ENCODE peak calls at places on chromosomes 2 and 18, in four cellular contexts. L, R, G and J are unnamed samples.

GRCh38 chr2:98771771-98772521 is 41.0 kb upstream of the MGAT4A start:
- DNase-seq in R (no peak), L (no peak), G (no peak), J (no peak)

GRCh38 chr2:146004470-146004869 is 1484.6 kb upstream of the ZEB2 start:
- DNase-seq in G (no peak), L (no peak), R (no peak), J (no peak)

GRCh38 chr18:45687617-45688016 is 36.4 kb upstream of the SLC14A1 start:
- DNase-seq in L (no peak), R (no peak), G (no peak), J (no peak)

GRCh38 chr2:190382851-190383250 is 25.3 kb upstream of the MFSD6 start:
- DNase-seq in L (no peak), G (no peak), R (no peak), J (no peak)

GRCh38 chr2:230932556-230933511 is 7.8 kb upstream of the GPR55 start:
- DNase-seq in G (peak; percentile 31), R (peak; percentile 67), L (peak; percentile 63), J (peak; percentile 33)

GRCh38 chr2:142756430-142756829 is 121.0 kb upstream of the KYNU start:
- DNase-seq in G (no peak), R (no peak), L (no peak), J (no peak)

GRCh38 chr2:224284134-224284946 is 117.6 kb downstream of the FAM124B start:
- DNase-seq in L (no peak), R (no peak), G (no peak), J (no peak)

GRCh38 chr2:32947484-32948143 is 861 bp downstream of the LTBP1 start:
- DNase-seq in L (peak; percentile 78), R (peak; percentile 47), G (peak; percentile 17), J (peak; percentile 37)

GRCh38 chr2:55364189-55365055 is 55.2 kb downstream of the CCDC88A start:
- DNase-seq in L (peak; percentile 69), G (peak; percentile 69), R (no peak), J (peak; percentile 38)

GRCh38 chr18:51054764-51055163 is 24.8 kb downstream of the SMAD4 start:
- DNase-seq in R (no peak), L (no peak), G (no peak), J (no peak)

GRCh38 chr18:44898536-44898935 is 217.8 kb downstream of the SETBP1 start:
- DNase-seq in R (no peak), L (no peak), G (no peak), J (no peak)

GRCh38 chr18:23871410-23871809 is 143.1 kb upstream of the TTC39C start:
- DNase-seq in L (no peak), R (peak; percentile 43), G (no peak), J (no peak)

GRCh38 chr2:233544079-233544690 is 22.4 kb downstream of the USP40 start:
- DNase-seq in G (no peak), R (no peak), L (no peak), J (no peak)

GRCh38 chr18:28905509-28905908 is 728.6 kb upstream of the CDH2 start:
- DNase-seq in R (no peak), L (no peak), G (no peak), J (no peak)

GRCh38 chr2:34307636-34308035 is 708.5 kb upstream of the FAM98A start:
- DNase-seq in R (no peak), L (no peak), G (no peak), J (no peak)

GRCh38 chr2:161418275-161418714 is 2.2 kb downstream of the TBR1 start:
- DNase-seq in G (no peak), L (no peak), R (no peak), J (no peak)

GRCh38 chr2:99421469-99421868 is 68.3 kb downstream of the REV1 start:
- DNase-seq in R (no peak), L (no peak), G (no peak), J (no peak)

GRCh38 chr2:7429733-7430132 is 512.5 kb downstream of the RNF144A start:
- DNase-seq in G (no peak), L (no peak), R (no peak), J (no peak)

GRCh38 chr2:84939426-84940087 is 31.4 kb upstream of the KCMF1 start:
- DNase-seq in G (no peak), L (no peak), R (no peak), J (no peak)

GRCh38 chr2:9269695-9270365 is 63.2 kb downstream of the ASAP2 start:
- DNase-seq in L (no peak), R (no peak), G (no peak), J (no peak)

GRCh38 chr2:133605031-133605773 is 36.9 kb upstream of the NCKAP5 start:
- DNase-seq in R (no peak), L (no peak), G (no peak), J (no peak)

GRCh38 chr2:234535359-234535758 is 38.5 kb upstream of the ARL4C start:
- DNase-seq in G (no peak), R (no peak), L (no peak), J (no peak)

GRCh38 chr2:176562359-176563043 is 293.3 kb downstream of the MTX2 start:
- DNase-seq in L (no peak), R (no peak), G (no peak), J (no peak)

GRCh38 chr2:221377061-221377460 is 195.0 kb downstream of the EPHA4 start:
- DNase-seq in L (no peak), G (no peak), R (no peak), J (no peak)

GRCh38 chr18:63971320-63972071 is 1.6 kb downstream of the SERPINB8 start:
- DNase-seq in R (no peak), L (no peak), G (no peak), J (no peak)

GRCh38 chr18:79344208-79344581 is 51.5 kb upstream of the NFATC1 start:
- DNase-seq in G (no peak), R (no peak), L (no peak), J (no peak)

GRCh38 chr2:74225698-74226459 is 27.5 kb downstream of the MTHFD2 start:
- DNase-seq in R (peak; percentile 33), G (no peak), L (no peak), J (no peak)

GRCh38 chr2:48423376-48423775 is 106.6 kb upstream of the STON1 start:
- DNase-seq in L (no peak), G (no peak), R (no peak), J (no peak)

GRCh38 chr18:8696749-8697211 is 8.6 kb upstream of the MTCL1 start:
- DNase-seq in L (peak; percentile 85), G (peak; percentile 77), R (peak; percentile 79), J (peak; percentile 76)

GRCh38 chr2:204791230-204791629 is 246.0 kb downstream of the PARD3B start:
- DNase-seq in R (no peak), G (no peak), L (no peak), J (no peak)

GRCh38 chr2:138956116-138956515 is 175.9 kb upstream of the NXPH2 start:
- DNase-seq in R (no peak), L (no peak), G (no peak), J (no peak)

GRCh38 chr2:66717491-66717890 is 282.6 kb downstream of the MEIS1 start:
- DNase-seq in L (no peak), G (no peak), R (no peak), J (no peak)

GRCh38 chr2:86622409-86622877 is 1.2 kb downstream of the RNF103 start:
- DNase-seq in L (peak; percentile 74), G (peak; percentile 31), R (no peak), J (peak; percentile 38)

GRCh38 chr18:2826581-2826980 is 20.2 kb upstream of the EMILIN2 start:
- DNase-seq in L (no peak), G (peak; percentile 56), R (peak; percentile 14), J (peak; percentile 58)

GRCh38 chr2:236162804-236163482 is 5.2 kb downstream of the GBX2 start:
- DNase-seq in G (no peak), R (no peak), L (no peak), J (no peak)

GRCh38 chr2:236165491-236166156 is 2.6 kb downstream of the GBX2 start:
- DNase-seq in G (no peak), L (no peak), R (no peak), J (no peak)

GRCh38 chr2:236164983-236165301 is 3.2 kb downstream of the GBX2 start:
- DNase-seq in G (no peak), R (no peak), L (no peak), J (no peak)

GRCh38 chr2:236163483-236164200 is 4.5 kb downstream of the GBX2 start:
- DNase-seq in L (no peak), G (no peak), R (no peak), J (no peak)

GRCh38 chr2:236164201-236164982 is 3.8 kb downstream of the GBX2 start:
- DNase-seq in L (no peak), R (no peak), G (no peak), J (no peak)
- H3K4me3 ChIP-seq in L (peak overlapping the region; percentile 51), R (peak overlapping the region; percentile 60), G (peak overlapping the region; percentile 2), J (no peak overlapping the region)

GRCh38 chr2:81645750-81646301 is 1341.3 kb upstream of the LRRTM1 start:
- DNase-seq in L (no peak), G (no peak), R (no peak), J (no peak)
- H3K9me3 ChIP-seq in L (no peaks in the 10 kb centered on the region), G (no peaks in the 10 kb centered on the region), R (no peaks in the 10 kb centered on the region), J (no peaks in the 10 kb centered on the region)

GRCh38 chr2:3142210-3142609 is 235.4 kb downstream of the EIPR1 start:
- DNase-seq in L (no peak), R (no peak), G (no peak), J (no peak)
- H3K4me3 ChIP-seq in L (no peak overlapping the region), R (no peak overlapping the region), G (no peak overlapping the region), J (no peak overlapping the region)

DNA sequence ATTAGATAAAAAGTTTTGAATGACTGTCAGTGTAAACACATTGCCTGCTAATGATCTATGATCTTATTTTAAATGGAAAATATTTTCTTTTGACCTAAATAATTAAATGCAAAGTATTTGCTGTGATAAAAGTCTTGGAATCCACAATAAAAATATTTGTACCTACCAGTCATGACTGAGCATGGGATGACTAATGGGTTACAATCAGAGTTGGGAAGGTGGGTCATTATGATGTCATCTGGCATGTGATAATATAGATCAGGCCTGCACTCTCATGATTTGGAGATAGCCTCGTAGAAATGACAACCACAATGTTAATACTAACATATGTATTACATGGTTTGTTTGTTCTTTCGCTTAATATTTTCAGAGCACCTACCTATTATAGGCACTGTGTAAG is 848.8 kb upstream of the KLHL29 start:
- DNase-seq in R (no peak), G (no peak), L (no peak), J (no peak)
- H3K9me3 ChIP-seq in R (no peaks in the 10 kb centered on the region), G (no peaks in the 10 kb centered on the region), L (no peaks in the 10 kb centered on the region), J (no peaks in the 10 kb centered on the region)

GRCh38 chr2:216692636-216693413 is 2.5 kb downstream of the IGFBP5 start:
- DNase-seq in L (peak; percentile 97), R (peak; percentile 88), G (peak; percentile 90), J (peak; percentile 95)
- H3K4me3 ChIP-seq in L (peak overlapping the region; percentile 71), R (peak overlapping the region; percentile 74), G (peak overlapping the region; percentile 80), J (peak overlapping the region; percentile 85)

GRCh38 chr2:4693266-4693665 is 989.9 kb downstream of the DCDC2C start:
- DNase-seq in R (no peak), G (no peak), L (no peak), J (no peak)

GRCh38 chr2:4695281-4695861 is 992.0 kb downstream of the DCDC2C start:
- DNase-seq in R (no peak), G (no peak), L (no peak), J (no peak)

GRCh38 chr2:4690913-4691312 is 987.5 kb downstream of the DCDC2C start:
- DNase-seq in G (no peak), L (no peak), R (no peak), J (no peak)
- H3K9me3 ChIP-seq in G (no peaks in the 10 kb centered on the region), L (no peaks in the 10 kb centered on the region), R (no peaks in the 10 kb centered on the region), J (no peaks in the 10 kb centered on the region)

GRCh38 chr2:124308319-124309062 is 283.4 kb downstream of the CNTNAP5 start:
- DNase-seq in R (no peak), L (no peak), G (no peak), J (no peak)

GRCh38 chr2:124315221-124315880 is 290.3 kb downstream of the CNTNAP5 start:
- DNase-seq in R (no peak), L (no peak), G (no peak), J (no peak)

GRCh38 chr2:124310671-124311070 is 285.6 kb downstream of the CNTNAP5 start:
- DNase-seq in R (no peak), L (no peak), G (no peak), J (no peak)

GRCh38 chr2:124309563-124310138 is 284.6 kb downstream of the CNTNAP5 start:
- DNase-seq in L (no peak), R (no peak), G (no peak), J (no peak)
- H3K4me3 ChIP-seq in L (no peak overlapping the region), R (no peak overlapping the region), G (no peak overlapping the region), J (no peak overlapping the region)